ENCODE peak calls at places on chromosomes 2 and 18, in ten cellular contexts. N, C, P, A, G, B, R, T, M and L are unnamed samples.

GRCh38 chr2:233838251-233838650 is 16.1 kb downstream of the HJURP start:
- DNase-seq in R (no peak), B (no peak), T (no peak), M (no peak), G (no peak), A (no peak), P (no peak), N (no peak), C (no peak), L (peak; percentile 24)

GRCh38 chr2:207967121-207967520 is 58.2 kb downstream of the PLEKHM3 start:
- DNase-seq in G (no peak), T (no peak), A (no peak), B (no peak), M (no peak), N (no peak), R (no peak), P (no peak), C (no peak), L (no peak)

GRCh38 chr2:161208527-161209139 is 48.4 kb downstream of the TANK start:
- DNase-seq in N (no peak), P (no peak), G (peak; percentile 51), R (peak; percentile 89), A (peak; percentile 88), M (no peak), C (peak; percentile 75), B (peak; percentile 1), T (no peak), L (no peak)

GRCh38 chr18:40852406-40852805 is 1102.6 kb upstream of the PIK3C3 start:
- DNase-seq in M (no peak), R (peak; percentile 21), A (no peak), T (no peak), G (no peak), P (no peak), C (no peak), B (no peak), N (no peak), L (no peak)

GRCh38 chr2:10162586-10163497 is 40.3 kb downstream of the RRM2 start:
- DNase-seq in B (no peak), R (peak; percentile 16), C (no peak), T (peak; percentile 20), M (no peak), P (no peak), N (no peak), G (no peak), A (no peak), L (no peak)

GRCh38 chr2:234840336-234840735 is 111.5 kb upstream of the SH3BP4 start:
- DNase-seq in T (peak; percentile 32), P (no peak), M (no peak), N (no peak), G (peak; percentile 97), A (peak; percentile 98), R (peak; percentile 98), B (peak; percentile 64), C (peak; percentile 83), L (no peak)

GRCh38 chr2:39871291-39871761 is 92.3 kb upstream of the THUMPD2 start:
- DNase-seq in G (peak; percentile 62), B (no peak), A (peak; percentile 33), T (no peak), N (no peak), C (peak; percentile 97), M (no peak), R (peak; percentile 95), P (no peak), L (no peak)

GRCh38 chr18:68186039-68186438 is 528.9 kb downstream of the TMX3 start:
- DNase-seq in C (no peak), P (no peak), M (no peak), N (no peak), A (no peak), B (no peak), R (no peak), G (no peak), T (no peak), L (no peak)

GRCh38 chr2:186559370-186559769 is 30.5 kb upstream of the ITGAV start:
- DNase-seq in N (no peak), B (no peak), C (no peak), G (no peak), R (no peak), A (no peak), P (no peak), T (no peak), M (no peak), L (no peak)

GRCh38 chr2:62344472-62344871 is 148.6 kb downstream of the B3GNT2 start:
- DNase-seq in N (no peak), T (no peak), R (no peak), A (no peak), G (peak; percentile 80), M (no peak), P (peak; percentile 27), C (no peak), B (no peak), L (no peak)